ENCODE peak calls at places on chromosomes 7 and 10, in six cellular contexts. J, G, X, W, C and T are unnamed samples.
A peak's percentile ranks its signal among the peaks of the same experiment; 100 is the strongest.

GRCh38 chr10:73906524-73907447 is 4.1 kb upstream of the PLAU start:
- DNase-seq in X (peak; percentile 54), C (peak; percentile 58), J (peak; percentile 100), G (peak; percentile 66), W (peak; percentile 86), T (no peak)

GRCh38 chr7:79610905-79611304 is 157.4 kb upstream of the MAGI2 start:
- DNase-seq in X (no peak), J (no peak), G (no peak), W (no peak), C (no peak), T (no peak)

GRCh38 chr10:29381230-29381563 is 92.3 kb downstream of the LYZL1 start:
- DNase-seq in C (no peak), W (no peak), X (no peak), G (no peak), J (no peak), T (no peak)

GRCh38 chr10:5775705-5776104 is 37.5 kb downstream of the GDI2 start:
- DNase-seq in X (no peak), W (no peak), C (no peak), J (no peak), G (peak; percentile 85), T (peak; percentile 93)

GRCh38 chr10:58028597-58029366 is 238.9 kb downstream of the IPMK start:
- DNase-seq in W (no peak), J (peak; percentile 89), G (no peak), X (no peak), C (no peak), T (no peak)

GRCh38 chr10:86815035-86815617 is 58.7 kb downstream of the BMPR1A start:
- DNase-seq in J (peak; percentile 65), X (no peak), W (no peak), C (no peak), G (no peak), T (no peak)

GRCh38 chr10:34723746-34724145 is 91.3 kb downstream of the PARD3 start:
- DNase-seq in W (no peak), J (peak; percentile 78), C (no peak), G (peak; percentile 69), X (no peak), T (no peak)

GRCh38 chr10:75430000-75430763 is 1.2 kb upstream of the LRMDA start:
- DNase-seq in X (no peak), J (no peak), W (peak; percentile 60), G (peak; percentile 63), C (peak; percentile 31), T (peak; percentile 86)

GRCh38 chr7:105787793-105788192 is 88.6 kb downstream of the ATXN7L1 start:
- DNase-seq in X (no peak), W (no peak), G (peak; percentile 73), J (no peak), C (no peak), T (no peak)

GRCh38 chr10:114550756-114551290 is 107.3 kb downstream of the ABLIM1 start:
- DNase-seq in G (no peak), C (no peak), W (no peak), X (no peak), J (peak; percentile 47), T (no peak)

GRCh38 chr10:73956476-73957338 is 41.2 kb upstream of the VCL start:
- DNase-seq in C (no peak), G (peak; percentile 55), X (peak; percentile 39), J (peak; percentile 62), W (no peak), T (peak; percentile 81)

GRCh38 chr7:71272509-71273214 is 140.7 kb downstream of the GALNT17 start:
- DNase-seq in G (no peak), J (no peak), W (no peak), X (no peak), C (no peak), T (no peak)

GRCh38 chr7:152423991-152424347 is 11.8 kb downstream of the KMT2C start:
- DNase-seq in C (no peak), W (no peak), X (no peak), J (no peak), G (no peak), T (no peak)

GRCh38 chr10:73865107-73865458 is 9.3 kb downstream of the CAMK2G start:
- DNase-seq in W (no peak), G (no peak), J (no peak), C (no peak), X (no peak), T (no peak)

GRCh38 chr7:7018290-7018689 is 164.1 kb upstream of the C1GALT1 start:
- DNase-seq in C (no peak), G (no peak), J (no peak), W (no peak), X (no peak), T (no peak)

GRCh38 chr7:15947749-15948148 is 261.3 kb upstream of the MEOX2 start:
- DNase-seq in G (no peak), C (no peak), X (no peak), J (no peak), W (no peak), T (no peak)

GRCh38 chr10:48470115-48470892 is 134.6 kb downstream of the ARHGAP22 start:
- DNase-seq in C (no peak), J (peak; percentile 12), X (no peak), G (peak; percentile 34), W (peak; percentile 69), T (no peak)

GRCh38 chr7:100171087-100171681 is 2.8 kb upstream of the GAL3ST4 start:
- DNase-seq in X (no peak), C (no peak), G (no peak), J (no peak), W (no peak), T (peak; percentile 85)

GRCh38 chr10:68543004-68543918 is 15.9 kb upstream of the SLC25A16 start:
- DNase-seq in X (no peak), C (peak; percentile 52), W (no peak), G (no peak), J (peak; percentile 84), T (no peak)

GRCh38 chr7:120944826-120945562 is 5.6 kb upstream of the ING3 start:
- DNase-seq in G (no peak), J (no peak), C (no peak), W (no peak), X (no peak), T (no peak)

GRCh38 chr10:130463104-130463875 is 327.1 kb downstream of the GLRX3 start:
- DNase-seq in C (no peak), W (no peak), J (no peak), X (peak; percentile 10), G (no peak), T (no peak)
- H3K4me1 ChIP-seq in C (no peaks in the 10 kb centered on the region), W (no peaks in the 10 kb centered on the region), J (no peaks in the 10 kb centered on the region), X (no peaks in the 10 kb centered on the region), G (no peaks in the 10 kb centered on the region), T (no peaks in the 10 kb centered on the region)

DNA sequence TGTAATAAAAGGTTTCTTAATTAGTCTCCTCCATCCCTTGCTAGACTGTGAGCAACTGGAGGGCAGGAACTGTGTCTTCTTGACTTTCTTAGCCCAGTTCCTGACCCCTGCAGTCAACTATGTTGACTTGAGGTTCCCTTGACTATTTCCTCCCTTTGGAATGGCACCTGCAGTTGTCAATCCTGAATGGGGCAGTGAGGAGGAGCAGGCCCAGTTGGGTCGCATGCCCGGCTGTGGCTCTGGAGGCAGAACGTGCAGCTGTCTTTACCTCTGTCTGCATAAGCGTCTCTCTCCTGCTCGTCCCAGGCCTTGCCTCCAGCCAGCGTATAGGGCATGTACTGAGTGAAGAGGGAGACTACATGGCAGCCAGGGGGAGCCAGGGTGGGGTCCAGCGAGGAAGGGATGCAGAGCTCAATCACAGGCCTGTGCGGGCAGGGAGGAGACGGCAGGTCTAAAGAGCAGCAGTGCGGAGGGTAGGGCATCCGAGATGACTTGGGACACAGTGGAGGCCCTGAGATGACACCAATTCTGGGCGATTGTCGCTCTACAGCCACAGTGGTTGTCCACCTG is 26.8 kb downstream of the PYROXD2 start:
- DNase-seq in X (no peak), W (no peak), G (no peak), J (no peak), C (no peak), T (no peak)
- TF ChIP-seq CTCF in X (no peak), W (no peak), G (no peak), J (no peak), C (no peak), T (no peak)

GRCh38 chr10:97298223-97298571 is 5.8 kb upstream of the ARHGAP19 start:
- DNase-seq in C (no peak), W (no peak), J (no peak), G (no peak), X (no peak), T (no peak)

GRCh38 chr10:97291357-97292096 is 910 bp downstream of the ARHGAP19 start:
- DNase-seq in G (peak; percentile 47), X (no peak), W (no peak), J (no peak), C (no peak), T (no peak)

GRCh38 chr10:97292862-97293198 is 393 bp upstream of the ARHGAP19 start:
- DNase-seq in C (no peak), G (no peak), X (no peak), W (no peak), J (no peak), T (no peak)

GRCh38 chr10:97297556-97298222 is 5.3 kb upstream of the ARHGAP19 start:
- DNase-seq in G (no peak), C (no peak), X (no peak), W (no peak), J (no peak), T (no peak)

DNA sequence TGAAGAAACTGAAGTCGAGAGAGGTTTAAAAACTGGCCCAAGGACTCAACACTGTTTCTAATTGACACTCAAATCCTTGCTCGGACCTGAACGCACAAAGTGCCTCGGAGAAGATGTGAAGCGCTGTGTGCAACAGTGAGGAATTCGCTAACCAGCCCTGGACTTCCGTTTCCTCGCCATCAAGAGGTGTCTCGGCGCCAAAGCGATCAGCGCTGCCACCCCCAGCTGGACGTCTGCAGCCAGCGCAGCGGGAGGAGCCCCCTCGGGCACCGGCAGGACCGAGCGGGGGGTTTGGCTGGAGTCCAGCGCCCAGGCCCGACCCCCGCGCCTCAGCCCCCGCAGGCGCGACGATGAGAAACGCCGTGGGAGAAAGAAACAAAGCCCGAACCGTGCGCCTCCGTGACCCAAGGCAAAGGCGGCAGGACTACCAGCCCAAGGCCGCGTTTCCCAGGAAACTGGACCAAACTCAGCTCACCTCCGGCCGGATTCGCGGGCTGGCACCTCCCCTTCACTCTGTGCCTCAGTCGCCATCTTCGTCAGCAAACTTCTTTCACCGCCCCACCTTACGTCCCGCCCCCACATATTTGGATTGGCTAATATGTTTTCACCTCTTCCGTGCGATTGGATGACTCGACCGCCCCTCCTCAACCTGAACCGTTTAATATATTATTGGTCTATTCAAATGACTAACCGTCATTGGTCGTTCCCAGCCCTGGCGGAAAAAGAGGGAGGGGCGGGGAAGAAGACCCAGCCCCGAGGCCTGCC is at the start of gene ARHGAP19:
- DNase-seq in C (peak; percentile 97), X (peak; percentile 98), W (peak; percentile 93), J (peak; percentile 99), G (peak; percentile 98), T (peak; percentile 95)
- TF ChIP-seq POLR2A in C (peak; percentile 38), X (peak; percentile 34), W (peak; percentile 51), J (peak; percentile 84), G (peak; percentile 86), T (peak; percentile 49)

DNA sequence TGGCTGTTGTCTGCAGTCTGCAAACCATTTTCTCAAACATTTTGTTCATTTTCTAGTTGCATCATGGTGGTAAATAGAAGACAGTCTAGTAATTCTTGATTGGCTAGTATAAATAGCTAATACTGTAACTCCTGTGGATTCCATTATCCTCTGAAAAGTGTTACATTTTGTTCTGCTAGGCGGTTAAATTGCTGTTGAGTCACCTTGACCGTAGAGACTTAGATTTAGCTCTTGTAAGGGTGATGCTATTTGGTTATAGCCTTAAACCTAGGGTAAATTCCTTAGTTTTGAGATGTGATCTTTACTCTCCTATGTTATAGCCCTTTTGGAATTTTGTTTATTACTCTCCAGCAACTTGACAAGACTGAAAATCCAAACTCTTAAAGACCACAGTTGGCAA is 58.8 kb downstream of the SHOC2 start:
- DNase-seq in W (no peak), G (no peak), X (no peak), C (no peak), J (peak; percentile 25), T (no peak)
- H3K4me1 ChIP-seq in W (peaks cover 4% of the 10 kb centered on the region), G (no peaks in the 10 kb centered on the region), X (no peaks in the 10 kb centered on the region), C (peaks cover 11% of the 10 kb centered on the region), J (peaks cover 8% of the 10 kb centered on the region), T (no peaks in the 10 kb centered on the region)

GRCh38 chr10:132396495-132397035 is 435 bp upstream of the PWWP2B start:
- DNase-seq in J (peak; percentile 31), W (peak; percentile 81), C (no peak), X (no peak), G (peak; percentile 87), T (peak; percentile 96)
- TF ChIP-seq CTCF in J (peak; percentile 44), W (peak; percentile 52), C (no peak), X (peak; percentile 41), G (peak; percentile 62), T (peak; percentile 52)